ENCODE peak calls at places on chromosome 5, in ten cellular contexts. G is GM23338, H is H1, N is HCT116, A is stomach, Z is suprapubic skin, W is GM12891, J is K562, L is SK-N-MC, E is GM12878. X is an unnamed sample.

GRCh38 chr5:175385691-175386360 is 58.2 kb downstream of the DRD1 start:
- DNase-seq in E (no peak), A (no peak), J (no peak), L (no peak), Z (no peak), G (no peak), W (no peak), N (no peak), H (no peak), X (no peak)

GRCh38 chr5:171149333-171149732 is 159.7 kb upstream of the TLX3 start:
- DNase-seq in N (no peak), E (no peak), W (no peak), A (no peak), G (no peak), Z (no peak), H (no peak), L (no peak), J (no peak), X (no peak)

GRCh38 chr5:33558489-33558888 is 117.7 kb downstream of the TARS1 start:
- DNase-seq in H (no peak), E (no peak), Z (no peak), N (no peak), G (no peak), W (no peak), L (no peak), J (no peak), A (no peak), X (no peak)

GRCh38 chr5:1212271-1212670 is 10.9 kb downstream of the SLC6A19 start:
- DNase-seq in J (no peak), N (no peak), G (no peak), E (no peak), Z (no peak), A (no peak), L (no peak), H (no peak), W (no peak), X (no peak)

GRCh38 chr5:173954671-173955605 is 34.0 kb upstream of the C5orf47 start:
- DNase-seq in N (no peak), Z (no peak), H (no peak), J (no peak), L (no peak), W (no peak), E (no peak), G (no peak), A (no peak), X (no peak)

GRCh38 chr5:77306531-77306930 is 96.1 kb downstream of the PDE8B start:
- DNase-seq in G (no peak), L (no peak), A (no peak), E (no peak), N (no peak), Z (no peak), W (no peak), J (no peak), H (no peak), X (no peak)

GRCh38 chr5:107993341-107993740 is 322.6 kb upstream of the EFNA5 start:
- DNase-seq in J (no peak), Z (no peak), H (no peak), N (no peak), A (no peak), G (no peak), W (no peak), E (no peak), L (no peak), X (no peak)

GRCh38 chr5:122415481-122416120 is 103.6 kb downstream of the SNCAIP start:
- DNase-seq in H (peak), J (peak), L (no peak), N (peak), W (no peak), E (no peak), Z (no peak), A (peak), G (peak), X (peak)

GRCh38 chr5:95669540-95669939 is 13.3 kb downstream of the SPATA9 start:
- DNase-seq in G (no peak), Z (no peak), J (peak), N (no peak), A (peak), L (no peak), E (no peak), H (no peak), W (no peak), X (peak)

GRCh38 chr5:54889826-54890225 is 95.6 kb downstream of the ESM1 start:
- DNase-seq in Z (no peak), G (no peak), J (no peak), W (no peak), A (no peak), N (no peak), L (peak), E (no peak), H (no peak), X (peak)

GRCh38 chr5:81853005-81853357 is 102.1 kb upstream of the SSBP2 start:
- DNase-seq in A (no peak), W (no peak), N (no peak), Z (no peak), G (no peak), L (no peak), E (no peak), H (no peak), J (no peak), X (no peak)

GRCh38 chr5:40842351-40842750 is 1.2 kb downstream of the CARD6 start:
- DNase-seq in G (no peak), A (no peak), H (no peak), J (no peak), Z (no peak), W (no peak), N (no peak), E (no peak), L (no peak), X (peak)

GRCh38 chr5:116068028-116068632 is 16.7 kb upstream of the COMMD10 start:
- DNase-seq in Z (no peak), E (no peak), W (no peak), N (peak), G (peak), A (no peak), H (no peak), L (peak), J (peak), X (peak)

GRCh38 chr5:23588841-23589240 is 81.4 kb downstream of the PRDM9 start:
- DNase-seq in L (no peak), W (no peak), E (no peak), N (no peak), J (no peak), A (no peak), Z (no peak), H (no peak), G (no peak), X (no peak)

GRCh38 chr5:143887302-143887638 is 75.3 kb downstream of the HMHB1 start:
- DNase-seq in L (peak), W (no peak), J (no peak), G (no peak), A (no peak), N (no peak), Z (no peak), E (no peak), H (no peak), X (peak)

GRCh38 chr5:124627815-124628214 is 118.6 kb downstream of the ZNF608 start:
- DNase-seq in Z (no peak), E (no peak), J (no peak), A (no peak), G (no peak), L (no peak), H (no peak), W (no peak), N (no peak), X (no peak)

GRCh38 chr5:58135571-58136335 is 324.1 kb downstream of the PLK2 start:
- DNase-seq in E (no peak), L (no peak), N (no peak), G (no peak), J (no peak), H (no peak), A (no peak), Z (no peak), W (no peak), X (no peak)

GRCh38 chr5:137250421-137250820 is 248.7 kb downstream of the SPOCK1 start:
- DNase-seq in A (no peak), J (no peak), G (no peak), W (no peak), L (no peak), N (no peak), E (no peak), Z (no peak), H (no peak), X (no peak)

GRCh38 chr5:106488407-106488806 is 1182.3 kb downstream of the EFNA5 start:
- DNase-seq in Z (no peak), A (no peak), N (no peak), J (no peak), H (no peak), G (no peak), E (no peak), L (no peak), W (no peak), X (no peak)

GRCh38 chr5:13771011-13771571 is 173.4 kb downstream of the DNAH5 start:
- DNase-seq in J (no peak), H (no peak), W (no peak), G (no peak), N (no peak), A (no peak), L (no peak), E (no peak), Z (no peak), X (no peak)

GRCh38 chr5:158531899-158532298 is 567.8 kb downstream of the EBF1 start:
- DNase-seq in H (no peak), J (no peak), G (no peak), Z (no peak), W (no peak), N (no peak), E (no peak), A (no peak), L (no peak), X (no peak)

GRCh38 chr5:113105693-113106280 is 129.2 kb downstream of the DCP2 start:
- DNase-seq in J (no peak), A (no peak), N (no peak), W (no peak), G (no peak), Z (no peak), L (no peak), E (no peak), H (no peak), X (no peak)

GRCh38 chr5:911601-912000 is 18.9 kb downstream of the TRIP13 start:
- DNase-seq in L (no peak), E (no peak), H (no peak), N (peak), A (no peak), Z (no peak), W (no peak), G (no peak), J (no peak), X (peak)

GRCh38 chr5:115387816-115388215 is 91.4 kb upstream of the CCDC112 start:
- DNase-seq in N (no peak), W (no peak), L (no peak), J (no peak), H (no peak), G (no peak), Z (no peak), E (no peak), A (no peak), X (no peak)

DNA sequence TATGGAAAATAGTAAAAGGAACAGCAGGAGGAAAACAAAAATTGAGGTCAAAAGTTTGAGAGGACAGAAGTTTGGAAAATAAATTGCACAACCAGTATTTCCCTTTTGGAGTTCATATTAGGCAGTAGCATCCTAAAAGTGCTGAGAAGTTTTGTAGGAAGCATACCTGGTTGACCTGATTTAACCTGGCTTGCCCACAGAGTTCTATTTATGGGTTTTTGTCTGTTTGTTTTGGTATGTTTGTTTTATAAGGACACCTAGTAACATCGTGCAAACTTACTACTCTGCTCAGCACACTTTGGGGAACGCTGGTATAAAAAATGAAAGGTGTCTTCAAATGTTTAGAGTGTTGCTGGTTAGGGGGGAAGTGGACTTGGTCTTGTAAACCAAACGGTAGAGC is 15.1 kb downstream of the ADRB2 start:
- DNase-seq in N (no peak), Z (no peak), L (no peak), J (no peak), H (no peak), E (no peak), G (no peak), A (no peak), W (no peak), X (no peak)
- TF ChIP-seq POLR2AphosphoS5 in N (no peak), Z (no peak), L (no peak), J (no peak), H (no peak), E (no peak), G (no peak), A (no peak), W (no peak), X (no peak)

DNA sequence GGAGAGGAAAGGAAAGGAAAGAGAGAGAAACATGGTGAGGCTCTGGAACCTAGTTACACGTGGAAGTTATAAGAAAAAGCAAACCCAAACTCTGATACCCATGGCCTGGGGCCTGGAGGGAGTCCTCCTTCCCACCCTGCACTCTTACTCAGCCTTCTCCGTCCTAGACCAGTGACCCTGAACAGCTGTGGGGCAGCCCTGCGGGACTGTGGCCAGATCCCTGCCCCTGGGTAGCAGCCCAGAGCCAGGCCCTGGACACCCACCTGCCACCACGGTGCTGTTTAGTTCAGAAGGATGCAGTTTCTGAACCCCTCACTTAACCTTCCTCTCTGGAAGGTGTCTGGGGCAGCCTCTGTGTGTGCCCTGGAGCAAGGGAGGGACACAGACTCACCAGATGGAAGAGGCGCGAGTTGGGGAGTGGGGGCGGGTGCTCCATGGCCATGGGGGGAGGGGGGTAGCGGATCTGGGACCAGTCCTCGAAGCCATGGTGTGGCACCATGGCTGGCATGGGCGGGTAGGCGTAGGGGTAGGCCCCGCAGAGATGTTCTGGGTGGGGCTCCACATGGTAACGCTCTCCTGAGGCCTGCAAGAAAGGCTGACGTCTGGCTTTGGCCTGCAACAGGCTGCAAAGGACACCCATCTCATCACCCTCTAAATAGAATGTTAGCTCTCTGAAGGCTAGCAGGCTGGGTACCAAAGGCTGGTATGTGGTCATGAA is 13.0 kb downstream of the GPX3 start:
- DNase-seq in N (no peak), H (no peak), W (no peak), J (no peak), Z (no peak), G (no peak), L (no peak), A (no peak), E (no peak), X (no peak)
- TF ChIP-seq POLR2AphosphoS5 in N (no peak), H (no peak), W (no peak), J (no peak), Z (no peak), G (no peak), L (no peak), A (no peak), E (no peak), X (no peak)

GRCh38 chr5:72465601-72466563 is 41.3 kb downstream of the ZNF366 start:
- DNase-seq in G (no peak), H (no peak), J (no peak), N (no peak), L (no peak), W (no peak), Z (no peak), E (peak), A (no peak), X (peak)
- TF ChIP-seq POLR2AphosphoS5 in G (no peak), H (no peak), J (no peak), N (no peak), L (no peak), W (peak), Z (no peak), E (peak), A (no peak), X (no peak)

DNA sequence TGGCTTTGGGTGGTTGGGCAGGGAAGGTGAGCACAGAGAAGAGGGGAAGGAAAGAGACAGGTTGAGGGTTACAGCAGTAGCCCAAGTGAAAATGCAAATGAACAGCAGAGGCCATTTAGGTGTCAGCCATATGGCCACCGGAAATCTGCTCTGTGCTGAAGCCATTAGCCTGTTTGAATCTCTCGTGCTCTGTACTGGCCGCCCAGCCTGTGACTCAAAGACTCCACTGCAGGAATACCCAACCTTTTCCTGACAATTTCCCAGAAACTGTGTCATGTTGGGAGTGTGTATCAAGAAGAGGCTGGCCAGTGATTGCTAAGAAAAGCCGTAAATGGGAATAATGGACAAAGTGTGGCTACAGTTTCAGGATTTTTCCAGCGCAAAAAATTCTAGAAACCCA is 35.9 kb upstream of the RAI14 start:
- DNase-seq in J (no peak), N (no peak), L (no peak), E (no peak), G (no peak), A (no peak), W (no peak), H (no peak), Z (no peak), X (peak)
- TF ChIP-seq POLR2AphosphoS5 in J (no peak), N (no peak), L (no peak), E (no peak), G (no peak), A (no peak), W (no peak), H (no peak), Z (no peak), X (no peak)

DNA sequence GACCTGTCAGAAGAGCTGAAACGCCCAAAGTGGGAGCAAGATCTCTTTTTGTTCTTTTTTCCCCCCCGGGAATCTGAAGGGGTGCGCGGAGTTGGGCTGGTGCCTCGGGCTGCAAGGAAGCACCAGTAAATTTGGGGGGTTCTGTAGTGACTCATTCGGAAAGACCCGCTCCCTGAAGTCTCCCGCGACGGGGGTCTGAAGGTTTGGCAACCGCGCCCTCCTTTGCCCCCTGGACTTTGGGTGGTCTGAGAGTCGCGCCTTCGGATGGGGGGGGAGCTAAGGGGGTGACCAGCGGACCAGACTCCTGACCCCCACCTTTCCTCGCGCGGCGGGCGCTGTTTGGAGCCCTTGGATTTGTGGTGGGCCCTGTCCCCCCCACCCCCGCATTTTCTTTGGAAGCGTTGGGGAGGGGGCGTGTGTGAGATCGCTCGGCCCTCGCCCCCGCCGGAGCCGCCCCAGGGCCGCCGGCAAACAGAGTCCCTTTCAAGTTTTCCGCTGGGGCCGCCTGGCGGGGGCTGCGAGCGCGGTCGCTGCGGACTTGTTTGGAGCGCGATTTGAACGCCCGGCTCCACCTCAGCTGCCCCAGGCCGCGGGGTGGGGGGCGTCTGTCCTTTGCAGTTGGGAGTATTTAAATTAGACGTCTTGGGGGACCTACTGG is 2.0 kb downstream of the CXXC5 start:
- DNase-seq in Z (no peak), N (no peak), E (no peak), H (no peak), W (no peak), L (no peak), J (peak), G (peak), A (peak), X (no peak)
- TF ChIP-seq POLR2AphosphoS5 in Z (no peak), N (no peak), E (no peak), H (no peak), W (no peak), L (no peak), J (no peak), G (no peak), A (no peak), X (no peak)

GRCh38 chr5:172417983-172418630 is 36.2 kb downstream of the SH3PXD2B start:
- DNase-seq in L (no peak), J (no peak), N (no peak), Z (peak), H (no peak), E (no peak), G (no peak), W (no peak), A (peak), X (peak)
- TF ChIP-seq POLR2AphosphoS5 in L (no peak), J (no peak), N (no peak), Z (peak), H (no peak), E (no peak), G (no peak), W (no peak), A (peak), X (no peak)

DNA sequence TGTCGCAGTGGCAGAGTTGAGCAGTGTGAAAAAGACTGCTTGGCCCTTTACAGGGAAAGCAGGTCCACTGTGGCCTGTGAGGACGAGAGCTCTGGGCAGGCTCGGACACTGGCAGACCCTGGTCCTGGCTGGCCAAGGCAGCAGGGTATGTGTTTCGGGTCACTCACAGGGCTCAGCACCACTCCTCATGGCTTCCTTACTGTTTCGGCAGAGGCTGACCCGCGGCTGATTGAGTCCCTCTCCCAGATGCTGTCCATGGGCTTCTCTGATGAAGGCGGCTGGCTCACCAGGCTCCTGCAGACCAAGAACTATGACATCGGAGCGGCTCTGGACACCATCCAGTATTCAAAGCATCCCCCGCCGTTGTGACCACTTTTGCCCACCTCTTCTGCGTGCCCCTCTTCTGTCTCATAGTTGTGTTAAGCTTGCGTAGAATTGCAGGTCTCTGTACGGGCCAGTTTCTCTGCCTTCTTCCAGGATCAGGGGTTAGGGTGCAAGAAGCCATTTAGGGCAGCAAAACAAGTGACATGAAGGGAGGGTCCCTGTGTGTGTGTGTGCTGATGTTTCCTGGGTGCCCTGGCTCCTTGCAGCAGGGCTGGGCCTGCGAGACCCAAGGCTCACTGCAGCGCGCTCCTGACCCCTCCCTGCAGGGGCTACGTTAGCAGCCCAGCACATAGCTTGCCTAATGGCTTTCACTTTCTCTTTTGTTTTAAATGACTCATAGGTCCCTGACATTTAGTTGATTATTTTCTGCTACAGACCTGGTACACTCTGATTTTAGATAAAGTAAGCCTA is 15.7 kb downstream of the SQSTM1 start:
- DNase-seq in E (no peak), H (no peak), W (no peak), Z (no peak), A (no peak), J (peak), N (no peak), L (no peak), G (peak), X (no peak)
- TF ChIP-seq POLR2AphosphoS5 in E (peak), H (no peak), W (peak), Z (no peak), A (no peak), J (no peak), N (no peak), L (no peak), G (no peak), X (peak)